ENCODE peak calls at places on chromosomes 3 and 15, in eight cellular contexts. One of them, this sample, is unnamed.

GRCh38 chr3:38007754-38008090 is 17.1 kb downstream of the VILL start:
- DNase-seq in endodermal cell: no peak
- DNase-seq in breast epithelium: no peak
- DNase-seq in CD8-positive, alpha-beta memory T cell: no peak
- DNase-seq in adrenal gland: no peak
- DNase-seq in A673: no peak
- DNase-seq in lower lobe of right lung: peak; percentile 31
- DNase-seq in psoas muscle: peak; percentile 37
- DNase-seq in this sample: no peak

GRCh38 chr3:172559029-172559428 is 35.8 kb upstream of the TNFSF10 start:
- DNase-seq in adrenal gland: no peak
- DNase-seq in lower lobe of right lung: no peak
- DNase-seq in endodermal cell: no peak
- DNase-seq in CD8-positive, alpha-beta memory T cell: no peak
- DNase-seq in breast epithelium: no peak
- DNase-seq in A673: no peak
- DNase-seq in psoas muscle: no peak
- DNase-seq in this sample: no peak

GRCh38 chr3:100482181-100482580 is 10.2 kb upstream of the TMEM45A start:
- DNase-seq in adrenal gland: no peak
- DNase-seq in lower lobe of right lung: no peak
- DNase-seq in endodermal cell: no peak
- DNase-seq in CD8-positive, alpha-beta memory T cell: no peak
- DNase-seq in breast epithelium: no peak
- DNase-seq in psoas muscle: no peak
- DNase-seq in A673: no peak
- DNase-seq in this sample: no peak

GRCh38 chr3:156676467-156677119 is 2.2 kb downstream of the TIPARP start:
- DNase-seq in endodermal cell: no peak
- DNase-seq in A673: peak; percentile 74
- DNase-seq in psoas muscle: no peak
- DNase-seq in CD8-positive, alpha-beta memory T cell: no peak
- DNase-seq in breast epithelium: no peak
- DNase-seq in lower lobe of right lung: no peak
- DNase-seq in adrenal gland: no peak
- DNase-seq in this sample: no peak

GRCh38 chr3:15014606-15015328 is 50.3 kb downstream of the MRPS25 start:
- DNase-seq in psoas muscle: no peak
- DNase-seq in adrenal gland: no peak
- DNase-seq in A673: no peak
- DNase-seq in breast epithelium: no peak
- DNase-seq in lower lobe of right lung: no peak
- DNase-seq in CD8-positive, alpha-beta memory T cell: no peak
- DNase-seq in endodermal cell: no peak
- DNase-seq in this sample: no peak

GRCh38 chr3:53169045-53169831 is 8.2 kb downstream of the PRKCD start:
- DNase-seq in A673: no peak
- DNase-seq in lower lobe of right lung: peak; percentile 68
- DNase-seq in psoas muscle: no peak
- DNase-seq in CD8-positive, alpha-beta memory T cell: no peak
- DNase-seq in adrenal gland: peak; percentile 65
- DNase-seq in endodermal cell: peak; percentile 82
- DNase-seq in breast epithelium: peak; percentile 49
- DNase-seq in this sample: no peak

GRCh38 chr15:44593042-44593736 is 56.2 kb downstream of the EIF3J start:
- DNase-seq in endodermal cell: no peak
- DNase-seq in breast epithelium: no peak
- DNase-seq in psoas muscle: no peak
- DNase-seq in CD8-positive, alpha-beta memory T cell: peak; percentile 43
- DNase-seq in adrenal gland: no peak
- DNase-seq in lower lobe of right lung: no peak
- DNase-seq in A673: peak; percentile 59
- DNase-seq in this sample: no peak

GRCh38 chr3:128550471-128551126 is 57.6 kb upstream of the GATA2 start:
- DNase-seq in adrenal gland: no peak
- DNase-seq in psoas muscle: no peak
- DNase-seq in endodermal cell: no peak
- DNase-seq in lower lobe of right lung: no peak
- DNase-seq in CD8-positive, alpha-beta memory T cell: no peak
- DNase-seq in breast epithelium: no peak
- DNase-seq in A673: no peak
- DNase-seq in this sample: no peak

GRCh38 chr3:151308089-151308488 is 8.5 kb downstream of the GPR87 start:
- DNase-seq in lower lobe of right lung: no peak
- DNase-seq in endodermal cell: no peak
- DNase-seq in psoas muscle: no peak
- DNase-seq in breast epithelium: no peak
- DNase-seq in adrenal gland: no peak
- DNase-seq in CD8-positive, alpha-beta memory T cell: no peak
- DNase-seq in A673: no peak
- DNase-seq in this sample: no peak

GRCh38 chr3:115551091-115551490 is 72.2 kb upstream of the GAP43 start:
- DNase-seq in endodermal cell: no peak
- DNase-seq in A673: no peak
- DNase-seq in psoas muscle: no peak
- DNase-seq in breast epithelium: no peak
- DNase-seq in CD8-positive, alpha-beta memory T cell: no peak
- DNase-seq in lower lobe of right lung: no peak
- DNase-seq in adrenal gland: no peak
- DNase-seq in this sample: no peak

GRCh38 chr15:61197187-61197586 is 31.9 kb downstream of the RORA start:
- DNase-seq in CD8-positive, alpha-beta memory T cell: no peak
- DNase-seq in A673: no peak
- DNase-seq in lower lobe of right lung: no peak
- DNase-seq in breast epithelium: no peak
- DNase-seq in adrenal gland: no peak
- DNase-seq in psoas muscle: no peak
- DNase-seq in endodermal cell: no peak
- DNase-seq in this sample: no peak
- H3K4me3 ChIP-seq in CD8-positive, alpha-beta memory T cell: no peak overlapping the region
- H3K4me3 ChIP-seq in A673: no peak overlapping the region
- H3K4me3 ChIP-seq in lower lobe of right lung: no peak overlapping the region
- H3K4me3 ChIP-seq in breast epithelium: no peak overlapping the region
- H3K4me3 ChIP-seq in adrenal gland: no peak overlapping the region
- H3K4me3 ChIP-seq in psoas muscle: peak overlapping the region; percentile 54
- H3K4me3 ChIP-seq in endodermal cell: no peak overlapping the region
- H3K4me3 ChIP-seq in this sample: no peak overlapping the region

GRCh38 chr15:100995471-100996430 is 76.6 kb downstream of the LRRK1 start:
- DNase-seq in breast epithelium: no peak
- DNase-seq in lower lobe of right lung: no peak
- DNase-seq in psoas muscle: no peak
- DNase-seq in CD8-positive, alpha-beta memory T cell: no peak
- DNase-seq in A673: no peak
- DNase-seq in adrenal gland: no peak
- DNase-seq in endodermal cell: no peak
- DNase-seq in this sample: no peak

GRCh38 chr15:100999369-100999768 is 80.2 kb downstream of the LRRK1 start:
- DNase-seq in breast epithelium: no peak
- DNase-seq in endodermal cell: no peak
- DNase-seq in A673: no peak
- DNase-seq in lower lobe of right lung: no peak
- DNase-seq in CD8-positive, alpha-beta memory T cell: no peak
- DNase-seq in adrenal gland: no peak
- DNase-seq in psoas muscle: no peak
- DNase-seq in this sample: no peak

GRCh38 chr15:100997442-100997841 is 78.3 kb downstream of the LRRK1 start:
- DNase-seq in A673: no peak
- DNase-seq in CD8-positive, alpha-beta memory T cell: no peak
- DNase-seq in adrenal gland: no peak
- DNase-seq in lower lobe of right lung: no peak
- DNase-seq in endodermal cell: no peak
- DNase-seq in psoas muscle: no peak
- DNase-seq in breast epithelium: no peak
- DNase-seq in this sample: no peak

GRCh38 chr15:100998630-100999029 is 79.5 kb downstream of the LRRK1 start:
- DNase-seq in adrenal gland: no peak
- DNase-seq in A673: no peak
- DNase-seq in psoas muscle: no peak
- DNase-seq in breast epithelium: no peak
- DNase-seq in CD8-positive, alpha-beta memory T cell: no peak
- DNase-seq in endodermal cell: no peak
- DNase-seq in lower lobe of right lung: no peak
- DNase-seq in this sample: no peak

DNA sequence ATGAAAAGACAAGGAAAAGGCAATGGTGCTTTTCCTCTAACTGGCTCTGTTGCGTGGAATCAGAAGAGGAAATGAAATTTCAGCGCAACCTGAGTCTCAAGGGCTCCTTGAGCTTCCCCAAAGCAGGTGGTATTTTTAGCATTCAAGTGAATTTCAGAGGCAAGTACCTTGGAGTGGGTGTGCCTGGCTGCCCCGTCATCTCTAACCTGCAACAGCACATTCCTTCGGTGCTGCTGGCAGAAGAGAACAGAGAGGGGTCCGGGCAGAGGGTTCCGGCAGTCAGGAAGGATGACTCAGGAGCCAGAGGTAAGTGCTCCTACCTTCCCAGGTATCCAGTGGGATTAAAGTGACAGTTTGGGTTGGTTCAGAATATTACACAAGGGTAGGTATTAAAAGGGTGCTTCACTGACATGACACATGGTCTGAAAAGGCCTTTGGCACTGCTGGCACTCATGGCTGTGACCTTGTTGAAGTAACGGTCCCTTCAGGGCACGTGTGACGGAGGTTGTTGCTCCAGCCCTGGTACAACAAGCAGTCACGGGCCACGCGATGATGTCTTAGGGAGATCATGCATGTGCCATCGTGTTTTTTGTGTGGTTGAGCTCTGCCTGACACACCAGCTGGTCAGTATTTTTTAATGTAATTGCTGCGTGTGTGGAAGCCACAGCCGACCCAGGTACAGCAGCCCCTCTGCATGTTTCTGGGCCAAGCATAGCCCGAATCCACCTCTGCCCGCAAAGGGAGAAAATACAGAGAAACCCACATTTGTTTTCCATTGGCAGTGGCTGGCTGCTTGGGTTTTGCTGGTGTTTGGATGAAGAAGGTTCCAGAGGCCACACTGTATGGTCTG is 75.7 kb downstream of the LRRK1 start:
- DNase-seq in A673: no peak
- DNase-seq in endodermal cell: no peak
- DNase-seq in CD8-positive, alpha-beta memory T cell: no peak
- DNase-seq in psoas muscle: no peak
- DNase-seq in adrenal gland: no peak
- DNase-seq in breast epithelium: no peak
- DNase-seq in lower lobe of right lung: peak; percentile 68
- DNase-seq in this sample: peak; percentile 16
- H3K36me3 ChIP-seq in A673: no peaks in the 10 kb centered on the region
- H3K36me3 ChIP-seq in endodermal cell: no peaks in the 10 kb centered on the region
- H3K36me3 ChIP-seq in CD8-positive, alpha-beta memory T cell: no peaks in the 10 kb centered on the region
- H3K36me3 ChIP-seq in psoas muscle: peaks cover 6% of the 10 kb centered on the region
- H3K36me3 ChIP-seq in adrenal gland: no peaks in the 10 kb centered on the region
- H3K36me3 ChIP-seq in breast epithelium: peaks cover 3% of the 10 kb centered on the region
- H3K36me3 ChIP-seq in lower lobe of right lung: no peaks in the 10 kb centered on the region
- H3K36me3 ChIP-seq in this sample: no peaks in the 10 kb centered on the region

DNA sequence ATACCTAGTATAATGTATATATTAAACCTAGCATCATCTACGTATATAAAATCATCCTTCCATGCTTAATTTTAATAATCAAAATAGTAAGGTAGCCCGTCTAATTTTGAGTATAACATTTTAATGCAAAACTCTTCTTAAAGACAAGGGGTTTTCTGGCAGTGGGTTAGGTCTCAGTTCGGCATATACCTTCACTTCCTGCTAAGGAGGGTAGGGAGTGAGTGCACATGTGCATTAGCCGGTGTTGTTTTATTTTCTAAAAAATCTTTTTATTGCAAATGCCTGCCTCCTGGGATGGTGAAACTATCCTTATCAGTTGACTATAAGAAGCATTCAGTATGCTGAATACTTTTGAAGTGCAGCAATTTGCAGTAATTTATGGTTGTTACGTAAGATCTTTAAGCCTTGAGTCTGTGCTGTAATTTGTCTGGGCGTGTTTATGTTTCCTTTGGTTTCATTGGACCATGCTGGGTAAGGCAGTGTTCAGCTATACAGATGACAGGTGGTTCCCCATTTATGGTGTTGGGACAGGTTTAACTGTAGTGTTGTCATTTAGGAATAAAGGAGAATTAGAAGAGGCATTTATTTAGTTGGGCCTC is 11.7 kb downstream of the ARHGEF26 start:
- DNase-seq in breast epithelium: no peak
- DNase-seq in CD8-positive, alpha-beta memory T cell: no peak
- DNase-seq in endodermal cell: no peak
- DNase-seq in psoas muscle: no peak
- DNase-seq in adrenal gland: no peak
- DNase-seq in A673: peak; percentile 82
- DNase-seq in lower lobe of right lung: no peak
- DNase-seq in this sample: peak; percentile 38
- H3K4me3 ChIP-seq in breast epithelium: no peak overlapping the region
- H3K4me3 ChIP-seq in CD8-positive, alpha-beta memory T cell: no peak overlapping the region
- H3K4me3 ChIP-seq in endodermal cell: no peak overlapping the region
- H3K4me3 ChIP-seq in psoas muscle: no peak overlapping the region
- H3K4me3 ChIP-seq in adrenal gland: no peak overlapping the region
- H3K4me3 ChIP-seq in A673: no peak overlapping the region
- H3K4me3 ChIP-seq in lower lobe of right lung: no peak overlapping the region
- H3K4me3 ChIP-seq in this sample: no peak overlapping the region

GRCh38 chr3:105860649-105861048 is 8.2 kb downstream of the CBLB start:
- DNase-seq in lower lobe of right lung: no peak
- DNase-seq in breast epithelium: no peak
- DNase-seq in adrenal gland: no peak
- DNase-seq in CD8-positive, alpha-beta memory T cell: no peak
- DNase-seq in A673: no peak
- DNase-seq in psoas muscle: no peak
- DNase-seq in endodermal cell: no peak
- DNase-seq in this sample: no peak

GRCh38 chr3:105865016-105865623 is 3.7 kb downstream of the CBLB start:
- DNase-seq in lower lobe of right lung: no peak
- DNase-seq in breast epithelium: no peak
- DNase-seq in psoas muscle: no peak
- DNase-seq in A673: no peak
- DNase-seq in adrenal gland: no peak
- DNase-seq in CD8-positive, alpha-beta memory T cell: no peak
- DNase-seq in endodermal cell: no peak
- DNase-seq in this sample: no peak

GRCh38 chr3:105865867-105866350 is 2.9 kb downstream of the CBLB start:
- DNase-seq in A673: no peak
- DNase-seq in lower lobe of right lung: no peak
- DNase-seq in endodermal cell: no peak
- DNase-seq in CD8-positive, alpha-beta memory T cell: no peak
- DNase-seq in psoas muscle: no peak
- DNase-seq in breast epithelium: no peak
- DNase-seq in adrenal gland: no peak
- DNase-seq in this sample: no peak

GRCh38 chr3:105863608-105864007 is 5.2 kb downstream of the CBLB start:
- DNase-seq in endodermal cell: no peak
- DNase-seq in A673: no peak
- DNase-seq in lower lobe of right lung: no peak
- DNase-seq in psoas muscle: no peak
- DNase-seq in adrenal gland: no peak
- DNase-seq in breast epithelium: no peak
- DNase-seq in CD8-positive, alpha-beta memory T cell: no peak
- DNase-seq in this sample: no peak

DNA sequence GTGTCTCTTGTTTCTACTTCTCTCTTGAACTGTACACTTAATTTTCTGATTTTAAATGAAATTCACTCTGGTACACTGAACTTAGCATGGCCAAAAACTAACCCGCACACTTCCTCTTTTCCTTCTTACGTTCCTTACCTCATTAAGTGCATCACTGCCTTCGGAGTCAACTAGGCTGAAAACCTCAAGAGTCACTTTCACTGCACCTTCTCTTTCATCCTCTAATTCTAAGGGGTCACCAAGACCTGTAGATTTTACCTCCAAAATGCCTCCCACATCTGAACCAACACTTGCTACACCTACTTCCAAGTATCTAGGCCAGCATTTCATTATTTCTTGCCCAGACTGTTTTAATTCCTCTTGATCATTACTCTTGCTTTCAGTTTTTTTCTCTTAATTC is 6.6 kb downstream of the CBLB start:
- DNase-seq in adrenal gland: no peak
- DNase-seq in A673: no peak
- DNase-seq in endodermal cell: no peak
- DNase-seq in CD8-positive, alpha-beta memory T cell: peak; percentile 21
- DNase-seq in breast epithelium: no peak
- DNase-seq in psoas muscle: no peak
- DNase-seq in lower lobe of right lung: no peak
- DNase-seq in this sample: no peak
- H3K36me3 ChIP-seq in adrenal gland: peaks cover 3% of the 10 kb centered on the region
- H3K36me3 ChIP-seq in A673: peaks cover 6% of the 10 kb centered on the region
- H3K36me3 ChIP-seq in endodermal cell: peaks cover 40% of the 10 kb centered on the region
- H3K36me3 ChIP-seq in CD8-positive, alpha-beta memory T cell: peaks cover 6% of the 10 kb centered on the region
- H3K36me3 ChIP-seq in breast epithelium: no peaks in the 10 kb centered on the region
- H3K36me3 ChIP-seq in psoas muscle: peaks cover 24% of the 10 kb centered on the region
- H3K36me3 ChIP-seq in lower lobe of right lung: peaks cover 23% of the 10 kb centered on the region
- H3K36me3 ChIP-seq in this sample: peaks cover 5% of the 10 kb centered on the region